ENCODE peak calls at places on chromosomes 16 and 17, in five cellular contexts. R is OCI-LY7; W is naive thymus-derived CD8-positive, alpha-beta T cell; H is foreskin keratinocyte; U is activated naive CD4-positive, alpha-beta T cell treated with anti-CD3 and anti-CD28 coated beads for 36 hours. S is an unnamed sample.

GRCh38 chr16:23729503-23730424 is 16.7 kb upstream of the ERN2 start:
- DNase-seq in U (no peak), W (no peak), R (no peak), H (no peak), S (no peak)

GRCh38 chr16:67167588-67167987 is 2.8 kb upstream of the NOL3 start:
- DNase-seq in R (no peak), W (no peak), H (no peak), U (no peak), S (no peak)

GRCh38 chr17:53571342-53571741 is 251.4 kb upstream of the KIF2B start:
- DNase-seq in H (no peak), W (no peak), R (no peak), U (no peak), S (no peak)

GRCh38 chr17:75240394-75241142 is 20.8 kb downstream of the GGA3 start:
- DNase-seq in R (peak; percentile 72), U (peak; percentile 50), H (no peak), W (peak; percentile 24), S (no peak)

GRCh38 chr17:45775148-45775547 is 9.0 kb upstream of the CRHR1 start:
- DNase-seq in H (no peak), W (no peak), U (no peak), R (no peak), S (no peak)

GRCh38 chr16:88014954-88015805 is 63.9 kb downstream of the BANP start:
- DNase-seq in W (no peak), U (no peak), R (no peak), H (no peak), S (no peak)

GRCh38 chr16:81324808-81325207 is 10.0 kb downstream of the GAN start:
- DNase-seq in U (no peak), H (no peak), R (no peak), W (no peak), S (no peak)

GRCh38 chr16:86640265-86640843 is 62.0 kb downstream of the FOXL1 start:
- DNase-seq in W (no peak), R (no peak), U (no peak), H (no peak), S (no peak)